ENCODE peak calls at places on chromosome 6, in four cellular contexts. H is H1, N is K562, L is HepG2. E is an unnamed sample.

GRCh38 chr6:63787021-63787420 is 151.4 kb downstream of the PHF3 start:
- DNase-seq in L (no peak), N (no peak), H (no peak), E (no peak)

GRCh38 chr6:21079468-21080048 is 514.0 kb upstream of the SOX4 start:
- DNase-seq in L (no peak), N (no peak), H (no peak), E (no peak)

GRCh38 chr6:22413681-22414305 is 117.0 kb upstream of the PRL start:
- DNase-seq in L (no peak), N (no peak), H (no peak), E (no peak)

GRCh38 chr6:80314531-80314930 is 208.1 kb downstream of the BCKDHB start:
- DNase-seq in H (no peak), L (no peak), N (no peak), E (no peak)

GRCh38 chr6:84910881-84911607 is 146.6 kb upstream of the TBX18 start:
- DNase-seq in H (no peak), N (no peak), L (peak; percentile 12), E (no peak)

GRCh38 chr6:44263357-44264100 is 1.8 kb downstream of the NFKBIE start:
- DNase-seq in N (peak; percentile 40), L (no peak), H (no peak), E (peak; percentile 33)

GRCh38 chr6:4381379-4381778 is 246.0 kb upstream of the ECI2 start:
- DNase-seq in H (no peak), L (no peak), N (no peak), E (no peak)

GRCh38 chr6:125821825-125822281 is 31.1 kb downstream of the NCOA7 start:
- DNase-seq in L (peak; percentile 92), H (no peak), N (no peak), E (no peak)

GRCh38 chr6:42099340-42100028 is 42.9 kb downstream of the C6orf132 start:
- DNase-seq in H (no peak), L (peak; percentile 39), N (peak; percentile 52), E (no peak)

GRCh38 chr6:122361314-122361979 is 38.0 kb upstream of the HSF2 start:
- DNase-seq in H (no peak), N (peak; percentile 13), L (no peak), E (no peak)

DNA sequence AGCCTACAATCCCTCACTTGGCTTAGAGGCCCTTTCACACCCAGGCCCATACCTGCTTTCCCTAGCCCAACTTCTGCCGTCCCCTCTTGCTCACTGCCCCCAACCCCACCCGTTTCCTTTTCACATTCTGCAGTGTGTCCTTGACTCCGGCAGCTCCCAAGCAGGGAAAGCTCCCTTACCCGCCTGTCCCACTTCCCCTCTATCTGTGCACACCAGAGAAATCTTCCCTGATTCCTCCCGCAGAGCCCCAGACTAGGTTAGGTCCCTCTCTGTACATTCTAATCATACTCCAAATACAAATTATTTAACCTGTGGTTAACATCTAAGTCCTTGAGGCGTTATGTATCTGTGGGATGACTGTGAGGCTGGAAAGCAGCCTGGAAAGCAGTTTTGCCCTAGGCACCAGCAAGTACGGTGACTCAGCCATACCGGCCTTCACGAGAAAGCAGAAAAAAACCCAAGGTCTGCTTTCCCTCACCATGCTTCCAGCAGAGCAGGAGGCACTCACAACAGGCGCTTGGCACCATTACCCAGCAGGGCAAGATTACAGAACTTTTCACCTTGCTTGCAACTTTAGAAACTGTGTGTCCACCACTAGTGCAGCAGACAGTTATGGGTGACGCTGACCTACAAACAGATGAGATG is 22.3 kb downstream of the ELOVL5 start:
- DNase-seq in N (no peak), H (no peak), L (no peak), E (peak; percentile 76)
- TF ChIP-seq PHF8 in N (no peak), H (no peak), L (no peak), E (no peak)

GRCh38 chr6:106100755-106101154 is 14.6 kb downstream of the PRDM1 start:
- DNase-seq in H (no peak), L (no peak), N (no peak), E (no peak)

GRCh38 chr6:106102967-106103727 is 17.0 kb downstream of the PRDM1 start:
- DNase-seq in L (no peak), H (no peak), N (no peak), E (no peak)

GRCh38 chr6:106101466-106101865 is 15.3 kb downstream of the PRDM1 start:
- DNase-seq in H (no peak), L (no peak), N (no peak), E (no peak)

GRCh38 chr6:106103728-106104109 is 17.6 kb downstream of the PRDM1 start:
- DNase-seq in N (no peak), H (no peak), L (no peak), E (no peak)

DNA sequence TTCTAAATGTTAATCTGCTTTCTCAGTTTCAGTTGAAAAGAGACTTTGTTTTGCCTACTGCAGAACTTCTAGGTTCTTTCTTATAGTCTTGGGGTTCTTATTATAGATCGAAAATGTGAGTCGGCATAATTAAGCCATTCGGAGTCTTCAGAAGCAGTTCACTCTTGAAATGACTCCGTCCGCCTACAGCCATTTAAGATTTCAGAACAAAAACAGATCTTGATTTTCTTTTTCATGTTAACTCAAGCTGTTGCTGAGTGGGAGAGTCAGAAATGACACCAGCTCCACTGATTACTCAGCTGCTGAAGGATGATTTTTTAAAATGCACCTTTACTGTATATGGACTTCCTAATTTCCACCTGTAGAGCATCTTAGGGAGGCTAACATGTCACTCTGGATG is 15.9 kb downstream of the PRDM1 start:
- DNase-seq in H (no peak), L (no peak), N (no peak), E (no peak)
- TF ChIP-seq PHF8 in H (no peak), L (no peak), N (no peak), E (no peak)

DNA sequence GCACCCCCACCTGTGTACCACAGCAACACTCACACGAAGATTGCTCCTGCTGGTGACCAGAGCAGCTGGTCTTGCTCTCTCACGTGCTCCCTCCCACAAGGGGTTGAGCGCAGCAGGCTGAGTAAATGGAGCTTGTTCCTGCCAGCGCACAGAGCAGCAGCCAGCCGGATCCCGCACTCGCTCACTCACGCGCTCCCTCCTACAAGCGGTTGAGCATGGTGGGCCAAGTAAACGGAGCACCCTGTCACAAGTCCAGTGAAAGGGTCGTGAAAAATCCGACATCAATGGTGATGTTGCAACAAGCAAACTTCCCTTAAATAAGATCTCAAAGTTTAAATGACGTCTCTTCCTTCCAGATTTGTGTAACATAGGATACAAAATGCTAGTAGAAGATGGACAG is 313.7 kb downstream of the FOXC1 start:
- DNase-seq in L (no peak), H (no peak), N (no peak), E (no peak)
- TF ChIP-seq PHF8 in L (no peak), H (no peak), N (no peak), E (no peak)

GRCh38 chr6:170370413-170370812 is 63.9 kb downstream of the FAM120B start:
- DNase-seq in N (no peak), H (no peak), L (no peak), E (no peak)

GRCh38 chr6:170369439-170369838 is 62.9 kb downstream of the FAM120B start:
- DNase-seq in N (no peak), H (no peak), L (peak; percentile 22), E (no peak)

GRCh38 chr6:170371091-170371490 is 64.5 kb downstream of the FAM120B start:
- DNase-seq in H (no peak), N (no peak), L (no peak), E (no peak)

GRCh38 chr6:170372380-170373325 is 66.1 kb downstream of the FAM120B start:
- DNase-seq in N (no peak), L (no peak), H (no peak), E (no peak)

DNA sequence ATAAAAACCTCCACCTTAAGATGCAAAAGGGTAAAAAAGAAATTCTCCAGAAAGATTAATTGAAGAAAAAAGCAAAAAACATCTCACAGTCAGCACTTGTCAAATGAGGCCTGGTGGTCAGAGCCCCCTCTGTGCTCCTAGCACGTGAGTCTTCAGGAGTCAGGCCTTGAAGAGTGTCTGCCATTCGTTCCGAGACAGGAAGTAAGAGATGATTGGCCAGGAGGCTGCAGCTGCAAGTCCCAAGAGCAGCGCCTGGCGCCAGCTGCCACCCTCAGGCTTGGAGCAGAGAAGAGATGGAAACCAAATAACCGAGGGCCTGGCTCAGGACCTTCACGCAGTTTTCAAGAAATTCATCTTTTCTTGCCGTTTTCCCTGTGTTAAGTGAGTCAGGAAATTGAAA is 65.0 kb downstream of the FAM120B start:
- DNase-seq in N (no peak), L (no peak), H (peak; percentile 10), E (no peak)
- TF ChIP-seq PHF8 in N (no peak), L (no peak), H (no peak), E (no peak)

DNA sequence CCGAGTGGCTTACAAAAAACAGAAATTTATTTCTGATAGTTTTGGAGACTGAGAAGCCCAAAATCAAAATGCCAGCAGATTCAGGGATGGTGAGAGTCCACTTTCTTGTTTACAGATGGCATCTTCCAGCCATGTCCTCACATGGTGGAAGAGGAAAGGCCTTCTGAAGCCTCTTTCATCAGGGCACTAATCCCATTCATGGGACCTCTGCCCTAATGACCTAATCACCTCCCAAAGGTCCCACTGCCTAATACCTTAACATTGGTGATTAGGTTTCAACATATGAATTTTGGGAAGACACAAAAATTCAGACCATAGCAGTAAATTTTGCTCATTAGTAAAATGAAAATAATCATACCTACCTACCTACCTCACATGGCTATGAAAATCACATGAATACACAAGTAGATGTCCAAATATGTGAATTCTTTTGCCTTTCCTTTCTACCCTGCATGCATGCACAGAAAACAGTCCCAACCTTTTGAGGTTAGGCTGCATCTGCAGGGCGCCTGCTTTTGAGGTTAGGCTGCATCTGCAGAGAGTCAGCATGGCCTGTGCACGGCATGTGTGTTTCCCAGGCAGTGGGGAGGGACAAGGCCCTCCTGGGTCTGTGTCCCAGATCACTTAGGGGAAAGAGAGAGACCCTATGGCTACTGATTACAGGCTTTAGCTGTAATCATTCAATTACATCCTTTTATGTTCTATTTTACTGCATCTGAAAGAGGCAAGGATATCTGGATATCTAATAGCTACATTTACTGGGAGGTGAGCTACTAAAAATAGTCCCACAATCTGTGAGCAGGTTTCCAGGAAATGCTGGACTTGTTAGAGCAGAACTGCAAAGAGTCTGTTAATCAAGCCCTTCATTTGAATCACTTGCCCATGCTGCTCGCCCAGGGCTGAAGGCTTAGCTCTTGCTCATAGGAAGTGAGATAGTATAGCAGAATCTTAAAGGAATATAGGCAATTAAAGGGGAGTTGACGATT is 497.7 kb upstream of the MARCKS start:
- DNase-seq in H (no peak), L (no peak), N (no peak), E (peak; percentile 6)
- TF ChIP-seq PHF8 in H (no peak), L (no peak), N (no peak), E (no peak)

GRCh38 chr6:15370730-15371129 is 124.9 kb downstream of the JARID2 start:
- DNase-seq in H (no peak), L (no peak), N (no peak), E (no peak)
- TF ChIP-seq PHF8 in H (no peak), L (no peak), N (no peak), E (no peak)

GRCh38 chr6:16278048-16278724 is 39.8 kb downstream of the GMPR start:
- DNase-seq in H (no peak), N (no peak), L (no peak), E (no peak)
- TF ChIP-seq PHF8 in H (no peak), N (no peak), L (no peak), E (no peak)